ENCODE peak calls at places on chromosome 3, in five cellular contexts. One of them, this sample, is unnamed.

GRCh38 chr3:81451140-81451539 is 310.3 kb downstream of the GBE1 start:
- DNase-seq in activated gamma-delta T cell treated with anti-CD3 and anti-CD28 coated beads, Interleukin-2, amount 50 U/mL, for 16 hours: no peak
- DNase-seq in Kasumi-1: no peak
- DNase-seq in MV-4-11: no peak
- DNase-seq in T-helper 17 cell: no peak
- DNase-seq in this sample: no peak

GRCh38 chr3:168828014-168828413 is 732.3 kb upstream of the GOLIM4 start:
- DNase-seq in activated gamma-delta T cell treated with anti-CD3 and anti-CD28 coated beads, Interleukin-2, amount 50 U/mL, for 16 hours: no peak
- DNase-seq in Kasumi-1: no peak
- DNase-seq in MV-4-11: no peak
- DNase-seq in T-helper 17 cell: no peak
- DNase-seq in this sample: no peak

GRCh38 chr3:19149388-19149787 is 1.1 kb downstream of the KCNH8 start:
- DNase-seq in activated gamma-delta T cell treated with anti-CD3 and anti-CD28 coated beads, Interleukin-2, amount 50 U/mL, for 16 hours: no peak
- DNase-seq in Kasumi-1: peak
- DNase-seq in MV-4-11: peak
- DNase-seq in T-helper 17 cell: no peak
- DNase-seq in this sample: peak

GRCh38 chr3:65024148-65024547 is 336.3 kb upstream of the ADAMTS9 start:
- DNase-seq in activated gamma-delta T cell treated with anti-CD3 and anti-CD28 coated beads, Interleukin-2, amount 50 U/mL, for 16 hours: no peak
- DNase-seq in Kasumi-1: no peak
- DNase-seq in MV-4-11: no peak
- DNase-seq in T-helper 17 cell: no peak
- DNase-seq in this sample: no peak

GRCh38 chr3:149658444-149659172 is 783 bp upstream of the WWTR1 start:
- DNase-seq in activated gamma-delta T cell treated with anti-CD3 and anti-CD28 coated beads, Interleukin-2, amount 50 U/mL, for 16 hours: no peak
- DNase-seq in Kasumi-1: peak
- DNase-seq in MV-4-11: no peak
- DNase-seq in T-helper 17 cell: no peak
- DNase-seq in this sample: no peak

GRCh38 chr3:171194965-171195364 is 168.4 kb upstream of the SLC2A2 start:
- DNase-seq in activated gamma-delta T cell treated with anti-CD3 and anti-CD28 coated beads, Interleukin-2, amount 50 U/mL, for 16 hours: no peak
- DNase-seq in Kasumi-1: no peak
- DNase-seq in MV-4-11: no peak
- DNase-seq in T-helper 17 cell: no peak
- DNase-seq in this sample: no peak

GRCh38 chr3:170493712-170494182 is 75.1 kb downstream of the CLDN11 start:
- DNase-seq in activated gamma-delta T cell treated with anti-CD3 and anti-CD28 coated beads, Interleukin-2, amount 50 U/mL, for 16 hours: no peak
- DNase-seq in Kasumi-1: no peak
- DNase-seq in MV-4-11: no peak
- DNase-seq in T-helper 17 cell: no peak
- DNase-seq in this sample: no peak

GRCh38 chr3:125078961-125079674 is 23.3 kb upstream of the HEG1 start:
- DNase-seq in activated gamma-delta T cell treated with anti-CD3 and anti-CD28 coated beads, Interleukin-2, amount 50 U/mL, for 16 hours: no peak
- DNase-seq in Kasumi-1: no peak
- DNase-seq in MV-4-11: peak
- DNase-seq in T-helper 17 cell: no peak
- DNase-seq in this sample: no peak

GRCh38 chr3:107620534-107620933 is 97.8 kb downstream of the BBX start:
- DNase-seq in activated gamma-delta T cell treated with anti-CD3 and anti-CD28 coated beads, Interleukin-2, amount 50 U/mL, for 16 hours: no peak
- DNase-seq in Kasumi-1: no peak
- DNase-seq in MV-4-11: peak
- DNase-seq in T-helper 17 cell: no peak
- DNase-seq in this sample: no peak

GRCh38 chr3:39869890-39870289 is 60.5 kb downstream of the MYRIP start:
- DNase-seq in activated gamma-delta T cell treated with anti-CD3 and anti-CD28 coated beads, Interleukin-2, amount 50 U/mL, for 16 hours: no peak
- DNase-seq in Kasumi-1: no peak
- DNase-seq in MV-4-11: no peak
- DNase-seq in T-helper 17 cell: no peak
- DNase-seq in this sample: no peak

GRCh38 chr3:141231923-141232861 is 567 bp downstream of the PXYLP1 start:
- DNase-seq in activated gamma-delta T cell treated with anti-CD3 and anti-CD28 coated beads, Interleukin-2, amount 50 U/mL, for 16 hours: no peak
- DNase-seq in Kasumi-1: no peak
- DNase-seq in MV-4-11: no peak
- DNase-seq in T-helper 17 cell: no peak
- DNase-seq in this sample: no peak

GRCh38 chr3:94146455-94146854 is 83.6 kb downstream of the NSUN3 start:
- DNase-seq in activated gamma-delta T cell treated with anti-CD3 and anti-CD28 coated beads, Interleukin-2, amount 50 U/mL, for 16 hours: no peak
- DNase-seq in Kasumi-1: no peak
- DNase-seq in MV-4-11: no peak
- DNase-seq in T-helper 17 cell: no peak
- DNase-seq in this sample: no peak

GRCh38 chr3:194739498-194740284 is 54.0 kb downstream of the FAM43A start:
- DNase-seq in activated gamma-delta T cell treated with anti-CD3 and anti-CD28 coated beads, Interleukin-2, amount 50 U/mL, for 16 hours: no peak
- DNase-seq in Kasumi-1: no peak
- DNase-seq in MV-4-11: no peak
- DNase-seq in T-helper 17 cell: no peak
- DNase-seq in this sample: no peak

GRCh38 chr3:147361671-147362420 is 44.5 kb downstream of the ZIC4 start:
- DNase-seq in activated gamma-delta T cell treated with anti-CD3 and anti-CD28 coated beads, Interleukin-2, amount 50 U/mL, for 16 hours: no peak
- DNase-seq in Kasumi-1: peak
- DNase-seq in MV-4-11: peak
- DNase-seq in T-helper 17 cell: no peak
- DNase-seq in this sample: peak

GRCh38 chr3:188752850-188753249 is 418.9 kb upstream of the TPRG1 start:
- DNase-seq in activated gamma-delta T cell treated with anti-CD3 and anti-CD28 coated beads, Interleukin-2, amount 50 U/mL, for 16 hours: no peak
- DNase-seq in Kasumi-1: no peak
- DNase-seq in MV-4-11: no peak
- DNase-seq in T-helper 17 cell: no peak
- DNase-seq in this sample: no peak

GRCh38 chr3:141530133-141530768 is 43.4 kb downstream of the RASA2 start:
- DNase-seq in activated gamma-delta T cell treated with anti-CD3 and anti-CD28 coated beads, Interleukin-2, amount 50 U/mL, for 16 hours: no peak
- DNase-seq in Kasumi-1: peak
- DNase-seq in MV-4-11: peak
- DNase-seq in T-helper 17 cell: no peak
- DNase-seq in this sample: peak

GRCh38 chr3:52248816-52249547 is 3.4 kb downstream of the PPM1M start:
- DNase-seq in activated gamma-delta T cell treated with anti-CD3 and anti-CD28 coated beads, Interleukin-2, amount 50 U/mL, for 16 hours: no peak
- DNase-seq in Kasumi-1: no peak
- DNase-seq in MV-4-11: no peak
- DNase-seq in T-helper 17 cell: no peak
- DNase-seq in this sample: no peak

GRCh38 chr3:192022412-192022811 is 561.4 kb downstream of the PYDC2 start:
- DNase-seq in activated gamma-delta T cell treated with anti-CD3 and anti-CD28 coated beads, Interleukin-2, amount 50 U/mL, for 16 hours: no peak
- DNase-seq in Kasumi-1: no peak
- DNase-seq in MV-4-11: no peak
- DNase-seq in T-helper 17 cell: no peak
- DNase-seq in this sample: no peak

GRCh38 chr3:177831361-177831760 is 634.1 kb upstream of the TBL1XR1 start:
- DNase-seq in activated gamma-delta T cell treated with anti-CD3 and anti-CD28 coated beads, Interleukin-2, amount 50 U/mL, for 16 hours: no peak
- DNase-seq in Kasumi-1: no peak
- DNase-seq in MV-4-11: no peak
- DNase-seq in T-helper 17 cell: no peak
- DNase-seq in this sample: no peak

GRCh38 chr3:99084156-99084555 is 182.7 kb upstream of the DCBLD2 start:
- DNase-seq in activated gamma-delta T cell treated with anti-CD3 and anti-CD28 coated beads, Interleukin-2, amount 50 U/mL, for 16 hours: no peak
- DNase-seq in Kasumi-1: no peak
- DNase-seq in MV-4-11: no peak
- DNase-seq in T-helper 17 cell: no peak
- DNase-seq in this sample: no peak